ENCODE peak calls at places on chromosome 1, in seven cellular contexts. Q is tibial nerve, J is transverse colon, B is stomach, Y is H1, Z is K562, F is A549. N is an unnamed sample.

GRCh38 chr1:78884685-78885452 is 121.7 kb downstream of the ADGRL4 start:
- DNase-seq in J (no peak), F (no peak), Q (no peak), B (no peak), Z (no peak), Y (no peak), N (no peak)

GRCh38 chr1:45395582-45395981 is 55.3 kb upstream of the MUTYH start:
- DNase-seq in F (no peak), Z (no peak), Y (no peak), J (no peak), Q (no peak), B (no peak), N (no peak)

GRCh38 chr1:154871374-154871773 is 1.3 kb upstream of the KCNN3 start:
- DNase-seq in Q (no peak), F (no peak), Z (no peak), Y (no peak), J (no peak), B (peak; percentile 32), N (no peak)

GRCh38 chr1:191498825-191499224 is 659.4 kb upstream of the RGS18 start:
- DNase-seq in B (no peak), J (no peak), F (no peak), Q (no peak), Z (no peak), Y (no peak), N (no peak)

GRCh38 chr1:167491586-167492408 is 26.5 kb downstream of the CD247 start:
- DNase-seq in B (no peak), Y (no peak), F (peak; percentile 8), J (no peak), Z (no peak), Q (no peak), N (no peak)

GRCh38 chr1:65075123-65075976 is 72.7 kb upstream of the AK4 start:
- DNase-seq in F (peak; percentile 66), Y (peak; percentile 59), J (peak; percentile 63), Q (peak; percentile 84), Z (peak; percentile 24), B (peak; percentile 59), N (peak; percentile 46)

GRCh38 chr1:70319750-70320149 is 34.8 kb downstream of the ANKRD13C start:
- DNase-seq in Z (no peak), B (no peak), Y (no peak), J (no peak), F (peak; percentile 45), Q (no peak), N (no peak)

GRCh38 chr1:19232526-19232851 is 18.8 kb downstream of the EMC1 start:
- DNase-seq in F (no peak), J (no peak), Q (no peak), Z (no peak), B (no peak), Y (no peak), N (peak; percentile 67)

GRCh38 chr1:103516693-103517092 is 8.8 kb upstream of the RNPC3 start:
- DNase-seq in Q (no peak), B (no peak), F (no peak), Y (no peak), J (no peak), Z (no peak), N (no peak)

GRCh38 chr1:197904126-197904787 is 1.8 kb downstream of the C1orf53 start:
- DNase-seq in Q (no peak), F (no peak), Y (no peak), B (no peak), J (no peak), Z (no peak), N (no peak)

GRCh38 chr1:89635825-89636815 is 3.2 kb downstream of the LRRC8C start:
- DNase-seq in Q (no peak), F (peak; percentile 12), B (no peak), J (no peak), Z (no peak), Y (no peak), N (no peak)

GRCh38 chr1:226631229-226632000 is 82.9 kb downstream of the STUM start:
- DNase-seq in Y (no peak), Z (no peak), Q (no peak), J (no peak), B (no peak), F (no peak), N (peak; percentile 11)

GRCh38 chr1:63878914-63879313 is 105.1 kb downstream of the ROR1 start:
- DNase-seq in Q (no peak), F (no peak), J (no peak), Y (no peak), Z (no peak), B (no peak), N (no peak)

GRCh38 chr1:42557230-42557851 is 94.3 kb downstream of the CCDC30 start:
- DNase-seq in F (no peak), Q (no peak), B (no peak), J (no peak), Z (no peak), Y (no peak), N (no peak)

GRCh38 chr1:32272557-32273388 is 19.1 kb upstream of the HDAC1 start:
- DNase-seq in Z (peak; percentile 49), B (no peak), Y (no peak), J (no peak), Q (no peak), F (no peak), N (no peak)

GRCh38 chr1:27618341-27619067 is 14.6 kb upstream of the AHDC1 start:
- DNase-seq in B (no peak), Q (no peak), Z (no peak), F (no peak), J (no peak), Y (no peak), N (no peak)

GRCh38 chr1:178434899-178435298 is 61.9 kb downstream of the CLEC20A start:
- DNase-seq in Y (no peak), F (no peak), B (no peak), Q (no peak), Z (no peak), J (no peak), N (no peak)

GRCh38 chr1:48019714-48020315 is 22.6 kb upstream of the TRABD2B start:
- DNase-seq in F (no peak), Q (no peak), Y (no peak), Z (no peak), J (no peak), B (no peak), N (peak; percentile 28)

GRCh38 chr1:32448773-32449456 is 16.0 kb upstream of the ZBTB8B start:
- DNase-seq in B (no peak), Y (peak; percentile 78), Z (peak; percentile 61), Q (no peak), J (no peak), F (peak; percentile 68), N (no peak)

GRCh38 chr1:43834280-43835140 is 99.1 kb upstream of the ARTN start:
- DNase-seq in B (no peak), F (no peak), Z (peak; percentile 32), Y (no peak), J (no peak), Q (peak; percentile 20), N (no peak)

GRCh38 chr1:64966158-64966963 is at the start of gene JAK1:
- DNase-seq in F (peak; percentile 71), J (peak; percentile 91), Q (peak; percentile 73), Y (peak; percentile 87), B (peak; percentile 90), Z (peak; percentile 99), N (peak; percentile 88)

GRCh38 chr1:210438928-210439841 is 110.5 kb downstream of the HHAT start:
- DNase-seq in Q (no peak), Y (no peak), J (no peak), F (peak; percentile 82), B (no peak), Z (no peak), N (no peak)

GRCh38 chr1:62725255-62725654 is 37.1 kb upstream of the DOCK7 start:
- DNase-seq in Y (no peak), Q (no peak), Z (no peak), F (no peak), B (no peak), J (no peak), N (no peak)

GRCh38 chr1:31830511-31830910 is 14.7 kb upstream of the SPOCD1 start:
- DNase-seq in B (peak; percentile 67), J (no peak), Q (no peak), Y (no peak), F (no peak), Z (no peak), N (no peak)

GRCh38 chr1:175742790-175743459 is 470 bp downstream of the TNR start:
- DNase-seq in Y (peak; percentile 59), Q (no peak), J (no peak), B (no peak), F (peak; percentile 11), Z (no peak), N (no peak)

GRCh38 chr1:41322835-41323234 is 38.4 kb upstream of the FOXO6 start:
- DNase-seq in Z (peak; percentile 60), Q (no peak), J (peak; percentile 56), Y (peak; percentile 80), B (peak; percentile 71), F (peak; percentile 55), N (no peak)

GRCh38 chr1:176515310-176515709 is 52.3 kb downstream of the PAPPA2 start:
- DNase-seq in B (no peak), Q (no peak), Z (no peak), J (no peak), Y (no peak), F (peak; percentile 44), N (no peak)

GRCh38 chr1:221829327-221830011 is 87.6 kb upstream of the DUSP10 start:
- DNase-seq in Z (no peak), J (no peak), Q (no peak), Y (no peak), F (peak; percentile 54), B (no peak), N (no peak)

GRCh38 chr1:228174482-228175315 is 9.1 kb downstream of the IBA57 start:
- DNase-seq in Z (peak; percentile 94), B (no peak), J (no peak), F (peak; percentile 62), Y (peak; percentile 78), Q (no peak), N (no peak)

GRCh38 chr1:16128338-16128741 is 27.5 kb downstream of the EPHA2 start:
- DNase-seq in Q (no peak), Z (no peak), B (no peak), J (no peak), F (no peak), Y (no peak), N (peak; percentile 36)

GRCh38 chr1:171220551-171221175 is 27.6 kb upstream of the FMO1 start:
- DNase-seq in Q (no peak), Y (peak; percentile 67), J (no peak), Z (no peak), B (no peak), F (no peak), N (peak; percentile 22)
- H3K4me3 ChIP-seq in Q (peak overlapping the region; percentile 21), Y (peak overlapping the region; percentile 35), J (no peak overlapping the region), Z (no peak overlapping the region), B (no peak overlapping the region), F (no peak overlapping the region), N (peak overlapping the region; percentile 5)

GRCh38 chr1:56831874-56832693 is 12.9 kb upstream of the FYB2 start:
- DNase-seq in J (peak; percentile 61), Y (peak; percentile 81), Q (peak; percentile 44), Z (peak; percentile 76), F (peak; percentile 58), B (peak; percentile 72), N (peak; percentile 72)
- TF ChIP-seq EP300 in J (no peak), Y (no peak), Q (no peak), Z (no peak), F (no peak), B (no peak), N (no peak)

GRCh38 chr1:172443666-172444453 is at the start of gene PIGC:
- DNase-seq in Y (peak; percentile 94), Q (peak; percentile 82), J (peak; percentile 93), B (peak; percentile 91), F (peak; percentile 90), Z (peak; percentile 98), N (peak; percentile 94)
- TF ChIP-seq POLR2A in Y (peak; percentile 89), Q (peak; percentile 27), J (peak; percentile 34), B (no peak), F (peak; percentile 59), Z (peak; percentile 88), N (no peak)

GRCh38 chr1:218164930-218165686 is 120.0 kb upstream of the RRP15 start:
- DNase-seq in Q (no peak), J (peak; percentile 7), Z (no peak), F (peak; percentile 11), Y (peak; percentile 84), B (no peak), N (no peak)
- H3K4me3 ChIP-seq in Q (peak overlapping the region; percentile 61), J (peak overlapping the region; percentile 36), Z (no peak overlapping the region), F (peak overlapping the region; percentile 57), Y (peak overlapping the region; percentile 83), B (peak overlapping the region; percentile 51), N (peak overlapping the region; percentile 34)